ENCODE peak calls at places on chromosome 15, in eight cellular contexts. One of them, this sample, is unnamed.

GRCh38 chr15:64068133-64068532 is 21.8 kb upstream of the DAPK2 start:
- DNase-seq in aorta: no peak
- DNase-seq in ELF-1: no peak
- DNase-seq in stimulated activated CD4-positive, alpha-beta T cell treated with anti-CD3 and anti-CD28 coated beads, Interleukin-12 subunit alpha, Interleukin-12 subunit beta, amount 100 ng/mL, for 4 hours: no peak
- DNase-seq in HL-60: no peak
- DNase-seq in MCF 10A: no peak
- DNase-seq in Right ventricle myocardium superior: no peak
- DNase-seq in A549: no peak
- DNase-seq in this sample: no peak

GRCh38 chr15:58604455-58604923 is 145.0 kb downstream of the ADAM10 start:
- DNase-seq in HL-60: no peak
- DNase-seq in A549: no peak
- DNase-seq in MCF 10A: no peak
- DNase-seq in stimulated activated CD4-positive, alpha-beta T cell treated with anti-CD3 and anti-CD28 coated beads, Interleukin-12 subunit alpha, Interleukin-12 subunit beta, amount 100 ng/mL, for 4 hours: no peak
- DNase-seq in ELF-1: no peak
- DNase-seq in aorta: no peak
- DNase-seq in Right ventricle myocardium superior: no peak
- DNase-seq in this sample: no peak

GRCh38 chr15:73284073-73284472 is 84.7 kb downstream of the HCN4 start:
- DNase-seq in ELF-1: no peak
- DNase-seq in A549: peak; percentile 17
- DNase-seq in Right ventricle myocardium superior: no peak
- DNase-seq in aorta: no peak
- DNase-seq in MCF 10A: peak; percentile 21
- DNase-seq in HL-60: no peak
- DNase-seq in stimulated activated CD4-positive, alpha-beta T cell treated with anti-CD3 and anti-CD28 coated beads, Interleukin-12 subunit alpha, Interleukin-12 subunit beta, amount 100 ng/mL, for 4 hours: no peak
- DNase-seq in this sample: no peak

GRCh38 chr15:63473999-63474809 is 30.2 kb upstream of the USP3 start:
- DNase-seq in ELF-1: peak; percentile 85
- DNase-seq in Right ventricle myocardium superior: no peak
- DNase-seq in HL-60: no peak
- DNase-seq in aorta: no peak
- DNase-seq in MCF 10A: peak; percentile 43
- DNase-seq in A549: peak; percentile 95
- DNase-seq in stimulated activated CD4-positive, alpha-beta T cell treated with anti-CD3 and anti-CD28 coated beads, Interleukin-12 subunit alpha, Interleukin-12 subunit beta, amount 100 ng/mL, for 4 hours: peak; percentile 41
- DNase-seq in this sample: peak; percentile 90

GRCh38 chr15:54776410-54776809 is 420.3 kb downstream of the RSL24D1 start:
- DNase-seq in Right ventricle myocardium superior: no peak
- DNase-seq in ELF-1: no peak
- DNase-seq in HL-60: no peak
- DNase-seq in stimulated activated CD4-positive, alpha-beta T cell treated with anti-CD3 and anti-CD28 coated beads, Interleukin-12 subunit alpha, Interleukin-12 subunit beta, amount 100 ng/mL, for 4 hours: no peak
- DNase-seq in aorta: no peak
- DNase-seq in MCF 10A: no peak
- DNase-seq in A549: no peak
- DNase-seq in this sample: no peak

GRCh38 chr15:70698991-70699390 is 64.4 kb downstream of the UACA start:
- DNase-seq in MCF 10A: no peak
- DNase-seq in HL-60: no peak
- DNase-seq in aorta: no peak
- DNase-seq in stimulated activated CD4-positive, alpha-beta T cell treated with anti-CD3 and anti-CD28 coated beads, Interleukin-12 subunit alpha, Interleukin-12 subunit beta, amount 100 ng/mL, for 4 hours: no peak
- DNase-seq in ELF-1: no peak
- DNase-seq in Right ventricle myocardium superior: no peak
- DNase-seq in A549: no peak
- DNase-seq in this sample: peak; percentile 38

GRCh38 chr15:96324192-96324895 is 6.2 kb upstream of the NR2F2 start:
- DNase-seq in HL-60: no peak
- DNase-seq in Right ventricle myocardium superior: peak; percentile 48
- DNase-seq in A549: no peak
- DNase-seq in stimulated activated CD4-positive, alpha-beta T cell treated with anti-CD3 and anti-CD28 coated beads, Interleukin-12 subunit alpha, Interleukin-12 subunit beta, amount 100 ng/mL, for 4 hours: no peak
- DNase-seq in aorta: no peak
- DNase-seq in ELF-1: peak; percentile 53
- DNase-seq in MCF 10A: no peak
- DNase-seq in this sample: peak; percentile 84

GRCh38 chr15:64991536-64992135 is 1.9 kb upstream of the SPG21 start:
- DNase-seq in MCF 10A: no peak
- DNase-seq in stimulated activated CD4-positive, alpha-beta T cell treated with anti-CD3 and anti-CD28 coated beads, Interleukin-12 subunit alpha, Interleukin-12 subunit beta, amount 100 ng/mL, for 4 hours: no peak
- DNase-seq in A549: no peak
- DNase-seq in ELF-1: no peak
- DNase-seq in Right ventricle myocardium superior: no peak
- DNase-seq in HL-60: no peak
- DNase-seq in aorta: no peak
- DNase-seq in this sample: peak; percentile 44

GRCh38 chr15:96428742-96429141 is 98.2 kb downstream of the NR2F2 start:
- DNase-seq in stimulated activated CD4-positive, alpha-beta T cell treated with anti-CD3 and anti-CD28 coated beads, Interleukin-12 subunit alpha, Interleukin-12 subunit beta, amount 100 ng/mL, for 4 hours: no peak
- DNase-seq in aorta: no peak
- DNase-seq in HL-60: no peak
- DNase-seq in A549: peak; percentile 50
- DNase-seq in ELF-1: no peak
- DNase-seq in Right ventricle myocardium superior: no peak
- DNase-seq in MCF 10A: peak; percentile 85
- DNase-seq in this sample: no peak

GRCh38 chr15:71761649-71762048 is 48.7 kb upstream of the NR2E3 start:
- DNase-seq in HL-60: no peak
- DNase-seq in MCF 10A: peak; percentile 80
- DNase-seq in stimulated activated CD4-positive, alpha-beta T cell treated with anti-CD3 and anti-CD28 coated beads, Interleukin-12 subunit alpha, Interleukin-12 subunit beta, amount 100 ng/mL, for 4 hours: no peak
- DNase-seq in A549: peak; percentile 83
- DNase-seq in Right ventricle myocardium superior: no peak
- DNase-seq in aorta: peak; percentile 70
- DNase-seq in ELF-1: no peak
- DNase-seq in this sample: no peak

This sample was measured in left kidney.